ENCODE peak calls at places on chromosomes 6 and 20, in four cellular contexts. B is cardiac muscle cell, R is fibroblast of mammary gland, V is A549. H is an unnamed sample.

GRCh38 chr6:20509211-20509610 is 25.0 kb upstream of the CDKAL1 start:
- DNase-seq in R (no peak), B (no peak), V (no peak), H (no peak)

GRCh38 chr20:1363522-1363921 is 29.3 kb downstream of the FKBP1A start:
- DNase-seq in B (no peak), R (no peak), V (no peak), H (no peak)

GRCh38 chr6:75934643-75935472 is 137.6 kb downstream of the IMPG1 start:
- DNase-seq in R (peak), V (peak), B (peak), H (peak)

GRCh38 chr20:17430515-17430914 is 100.7 kb downstream of the BFSP1 start:
- DNase-seq in R (no peak), V (no peak), B (no peak), H (no peak)

GRCh38 chr6:65896140-65896539 is 189.1 kb upstream of the EYS start:
- DNase-seq in R (no peak), V (no peak), B (no peak), H (no peak)

GRCh38 chr6:42441059-42441471 is 10.7 kb downstream of the TRERF1 start:
- DNase-seq in R (peak), V (no peak), B (peak), H (no peak)

GRCh38 chr6:122571888-122572287 is 38.3 kb upstream of the PKIB start:
- DNase-seq in V (no peak), B (no peak), R (no peak), H (no peak)

GRCh38 chr6:107488875-107489635 is 862 bp upstream of the SOBP start:
- DNase-seq in V (peak), B (peak), R (peak), H (peak)

GRCh38 chr6:32432050-32432450 is 7.6 kb upstream of the HLA-DRA start:
- DNase-seq in R (peak), B (peak), V (peak), H (no peak)

GRCh38 chr6:101290346-101290745 is 103.2 kb upstream of the GRIK2 start:
- DNase-seq in B (no peak), V (no peak), R (peak), H (no peak)

GRCh38 chr6:3410385-3411360 is 46.2 kb downstream of the SLC22A23 start:
- DNase-seq in R (peak), V (peak), B (peak), H (peak)

GRCh38 chr6:102215425-102215824 is 821.9 kb downstream of the GRIK2 start:
- DNase-seq in B (no peak), V (no peak), R (no peak), H (no peak)

GRCh38 chr6:20319520-20320357 is 81.9 kb upstream of the E2F3 start:
- DNase-seq in R (no peak), B (no peak), V (no peak), H (no peak)

GRCh38 chr6:143973097-143973979 is 34.7 kb downstream of the PLAGL1 start:
- DNase-seq in B (no peak), V (no peak), R (no peak), H (peak)
- TF ChIP-seq CTCF in B (no peak), V (no peak), R (no peak), H (no peak)

DNA sequence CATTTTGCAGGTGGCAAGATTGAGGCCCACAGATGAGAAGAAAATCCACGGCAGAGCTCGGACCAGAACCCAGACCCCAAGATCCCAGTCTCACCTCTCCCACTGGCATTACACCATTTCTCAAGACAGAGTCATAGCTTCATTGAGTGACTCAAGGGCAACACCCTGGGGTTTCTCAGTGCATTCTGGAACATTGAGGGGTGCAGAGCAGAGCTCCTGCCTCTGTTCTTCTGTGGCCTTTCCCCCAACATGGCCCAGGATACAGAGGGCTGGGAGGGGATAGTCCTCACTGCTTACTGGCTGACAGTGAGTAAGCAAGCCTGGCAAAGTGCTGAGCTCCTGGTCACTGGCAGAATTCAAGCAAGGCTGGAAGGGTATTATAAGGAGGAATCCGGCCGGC is 74.0 kb downstream of the MDGA1 start:
- DNase-seq in R (no peak), V (no peak), B (no peak), H (no peak)
- TF ChIP-seq CTCF in R (no peak), V (no peak), B (no peak), H (no peak)

GRCh38 chr6:54262956-54263355 is 45.3 kb upstream of the TINAG start:
- DNase-seq in R (no peak), B (no peak), V (peak), H (no peak)

GRCh38 chr6:54267798-54268197 is 40.4 kb upstream of the TINAG start:
- DNase-seq in B (peak), R (peak), V (peak), H (peak)

GRCh38 chr6:54264581-54265272 is 43.5 kb upstream of the TINAG start:
- DNase-seq in B (no peak), V (no peak), R (peak), H (no peak)

GRCh38 chr6:54262499-54262898 is 45.7 kb upstream of the TINAG start:
- DNase-seq in R (no peak), V (no peak), B (no peak), H (no peak)

GRCh38 chr6:54266400-54266923 is 41.8 kb upstream of the TINAG start:
- DNase-seq in V (no peak), B (no peak), R (no peak), H (peak)
- TF ChIP-seq CTCF in V (no peak), B (no peak), R (no peak), H (peak)

GRCh38 chr6:55276745-55277627 is 50.3 kb upstream of the GFRAL start:
- DNase-seq in B (peak), V (peak), R (peak), H (peak)
- TF ChIP-seq CTCF in B (peak), V (peak), R (peak), H (peak)